ENCODE peak calls at places on chromosomes 11 and 22, in eight cellular contexts. G is sigmoid colon, L is tibial nerve, B is transverse colon, E is SK-N-SH, H is suprapubic skin, D is stomach, A is esophagus muscularis mucosa. O is an unnamed sample.

GRCh38 chr11:74534216-74534615 is 40.7 kb upstream of the LIPT2 start:
- DNase-seq in E (no peak), B (no peak), H (no peak), G (no peak), D (no peak), A (no peak), L (no peak), O (no peak)

GRCh38 chr11:2732261-2732939 is 32.6 kb upstream of the KCNQ1OT1 start:
- DNase-seq in H (no peak), D (no peak), L (no peak), E (no peak), G (no peak), A (no peak), B (no peak), O (no peak)

GRCh38 chr11:35618497-35619029 is 303 bp downstream of the FJX1 start:
- DNase-seq in G (peak), D (no peak), L (no peak), E (peak), H (no peak), A (no peak), B (peak), O (peak)

GRCh38 chr11:46120361-46120710 is 918 bp downstream of the PHF21A start:
- DNase-seq in B (peak), E (no peak), G (peak), A (no peak), D (no peak), L (no peak), H (no peak), O (peak)

GRCh38 chr11:125053167-125053566 is 9.9 kb upstream of the SLC37A2 start:
- DNase-seq in H (no peak), B (no peak), E (no peak), L (no peak), A (no peak), D (no peak), G (no peak), O (no peak)

GRCh38 chr11:76159983-76160661 is 46.2 kb downstream of the WNT11 start:
- DNase-seq in E (peak), B (no peak), H (no peak), L (no peak), A (no peak), D (no peak), G (no peak), O (no peak)

GRCh38 chr11:132448334-132448995 is 1078.0 kb downstream of the NTM start:
- DNase-seq in E (no peak), A (no peak), L (no peak), H (no peak), D (no peak), B (no peak), G (no peak), O (no peak)

GRCh38 chr22:40177738-40178416 is at the start of gene TNRC6B:
- DNase-seq in E (peak), G (peak), B (peak), H (no peak), D (peak), A (peak), L (peak), O (peak)

GRCh38 chr22:32801436-32802290 is at the start of gene TIMP3:
- DNase-seq in D (peak), L (peak), H (peak), B (peak), E (peak), G (peak), A (peak), O (peak)

GRCh38 chr11:11577932-11578331 is 43.9 kb downstream of the GALNT18 start:
- DNase-seq in L (no peak), E (no peak), B (no peak), D (no peak), G (no peak), A (no peak), H (no peak), O (no peak)

GRCh38 chr22:22887621-22888503 is at the start of gene IGLL5:
- DNase-seq in A (no peak), H (peak), L (no peak), B (peak), G (no peak), E (no peak), D (no peak), O (no peak)

GRCh38 chr11:96309643-96310017 is 33.4 kb downstream of the MAML2 start:
- DNase-seq in L (no peak), A (no peak), D (no peak), G (no peak), E (no peak), H (no peak), B (no peak), O (no peak)

GRCh38 chr11:111299111-111300026 is 1.0 kb downstream of the POU2AF3 start:
- DNase-seq in G (peak), D (peak), E (peak), B (peak), A (peak), L (peak), H (no peak), O (peak)

GRCh38 chr11:67640021-67640757 is 626 bp upstream of the TBX10 start:
- DNase-seq in H (peak), D (peak), G (peak), A (no peak), B (peak), L (no peak), E (peak), O (peak)

GRCh38 chr11:3855808-3856491 is 486 bp downstream of the STIM1 start:
- DNase-seq in E (no peak), L (no peak), B (peak), D (peak), H (peak), A (no peak), G (peak), O (peak)

GRCh38 chr11:15795378-15795777 is 561.0 kb downstream of the SOX6 start:
- DNase-seq in D (no peak), H (no peak), B (no peak), L (no peak), A (no peak), G (no peak), E (no peak), O (no peak)

GRCh38 chr11:78666675-78667129 is 92.0 kb upstream of the NARS2 start:
- DNase-seq in B (no peak), G (no peak), L (no peak), A (no peak), H (no peak), E (no peak), D (no peak), O (no peak)

GRCh38 chr22:26671317-26672059 is 14.1 kb downstream of the MIAT start:
- DNase-seq in L (peak), G (peak), B (peak), D (peak), E (no peak), A (no peak), H (peak), O (peak)

GRCh38 chr22:34877506-34877905 is 188.5 kb upstream of the ISX start:
- DNase-seq in E (no peak), A (no peak), B (no peak), L (no peak), H (no peak), G (no peak), D (no peak), O (no peak)

GRCh38 chr11:7089328-7090251 is 792 bp downstream of the RBMXL2 start:
- DNase-seq in L (no peak), E (peak), H (no peak), D (no peak), G (no peak), A (no peak), B (no peak), O (peak)

DNA sequence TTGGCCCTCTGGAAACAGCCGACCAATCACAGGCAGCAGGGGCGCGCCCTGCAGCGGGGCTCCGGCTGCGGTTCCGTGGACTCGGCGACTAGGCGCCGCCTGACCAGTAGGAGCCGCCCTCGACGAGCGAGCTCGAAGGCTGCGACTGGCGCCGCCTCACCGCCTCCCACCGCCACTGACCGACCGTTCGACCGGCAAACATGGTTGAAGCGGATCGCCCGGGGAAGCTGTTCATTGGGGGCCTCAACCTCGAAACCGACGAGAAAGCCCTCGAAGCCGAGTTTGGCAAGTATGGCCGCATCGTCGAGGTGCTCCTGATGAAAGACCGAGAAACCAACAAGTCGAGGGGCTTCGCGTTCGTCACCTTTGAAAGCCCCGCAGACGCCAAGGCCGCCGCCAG is at the start of gene RBMXL2:
- DNase-seq in H (peak), E (peak), G (no peak), B (no peak), L (no peak), A (no peak), D (no peak), O (no peak)
- TF ChIP-seq EP300 in H (no peak), E (no peak), G (no peak), B (no peak), L (no peak), A (no peak), D (no peak), O (no peak)

DNA sequence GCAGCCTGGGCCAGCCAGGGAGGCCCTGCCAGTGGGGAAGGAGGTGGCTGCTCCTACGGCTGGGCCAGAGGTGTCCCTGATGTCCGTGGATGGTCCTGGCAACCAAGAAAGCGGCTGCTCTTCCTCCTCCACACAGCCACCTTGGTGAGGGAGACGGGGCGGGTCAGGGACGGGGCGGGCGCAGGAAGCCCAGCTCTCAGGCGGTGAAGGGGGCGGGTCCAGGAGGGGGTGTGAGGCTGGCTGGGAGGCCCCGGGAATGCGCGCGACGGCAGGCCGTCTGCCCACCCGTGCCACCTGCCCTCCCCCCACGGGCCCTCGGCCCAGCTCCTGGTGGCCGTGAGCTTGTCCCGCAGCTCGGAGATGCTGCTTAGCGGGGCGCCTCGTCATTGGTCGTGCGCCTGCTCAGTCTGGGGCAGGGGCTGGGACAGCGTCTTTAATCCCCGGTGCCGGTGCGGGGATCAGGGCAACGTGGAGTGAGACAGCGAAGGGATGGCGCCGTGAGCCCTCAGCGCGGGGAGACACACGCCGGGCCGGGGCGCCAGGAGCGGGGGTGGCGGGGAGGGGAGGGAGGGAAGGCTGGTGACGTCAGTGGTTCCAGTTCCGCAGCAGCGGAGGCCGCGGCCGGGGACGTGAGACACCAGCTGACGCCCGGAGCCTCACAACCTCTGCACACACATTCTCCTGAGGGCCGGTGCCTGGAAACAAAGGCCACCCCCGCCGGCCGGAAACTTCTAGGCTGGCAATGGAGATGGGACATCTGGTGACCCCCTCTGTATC is 6.7 kb upstream of the BRSK2 start:
- DNase-seq in H (peak), D (peak), A (peak), B (peak), G (peak), L (peak), E (peak), O (peak)
- TF ChIP-seq CTCF in H (no peak), D (no peak), A (peak), B (no peak), G (no peak), L (no peak), E (no peak), O (no peak)

GRCh38 chr11:27719575-27719925 is 19.3 kb upstream of the BDNF start:
- DNase-seq in A (no peak), H (no peak), L (no peak), D (no peak), G (no peak), B (no peak), E (peak), O (no peak)

GRCh38 chr11:27717801-27718229 is 17.6 kb upstream of the BDNF start:
- DNase-seq in E (no peak), B (no peak), G (no peak), D (no peak), A (no peak), H (no peak), L (no peak), O (no peak)

GRCh38 chr11:27717377-27717776 is 17.1 kb upstream of the BDNF start:
- DNase-seq in H (no peak), L (no peak), B (no peak), A (no peak), E (peak), D (no peak), G (no peak), O (no peak)

GRCh38 chr11:27718853-27719574 is 18.8 kb upstream of the BDNF start:
- DNase-seq in G (no peak), A (no peak), E (peak), B (peak), L (no peak), D (no peak), H (no peak), O (no peak)

GRCh38 chr11:27718346-27718852 is 18.1 kb upstream of the BDNF start:
- DNase-seq in A (no peak), H (no peak), G (peak), E (peak), D (no peak), L (no peak), B (peak), O (no peak)
- H3K27ac ChIP-seq in A (no peak), H (no peak), G (no peak), E (peak), D (no peak), L (no peak), B (no peak), O (no peak)

DNA sequence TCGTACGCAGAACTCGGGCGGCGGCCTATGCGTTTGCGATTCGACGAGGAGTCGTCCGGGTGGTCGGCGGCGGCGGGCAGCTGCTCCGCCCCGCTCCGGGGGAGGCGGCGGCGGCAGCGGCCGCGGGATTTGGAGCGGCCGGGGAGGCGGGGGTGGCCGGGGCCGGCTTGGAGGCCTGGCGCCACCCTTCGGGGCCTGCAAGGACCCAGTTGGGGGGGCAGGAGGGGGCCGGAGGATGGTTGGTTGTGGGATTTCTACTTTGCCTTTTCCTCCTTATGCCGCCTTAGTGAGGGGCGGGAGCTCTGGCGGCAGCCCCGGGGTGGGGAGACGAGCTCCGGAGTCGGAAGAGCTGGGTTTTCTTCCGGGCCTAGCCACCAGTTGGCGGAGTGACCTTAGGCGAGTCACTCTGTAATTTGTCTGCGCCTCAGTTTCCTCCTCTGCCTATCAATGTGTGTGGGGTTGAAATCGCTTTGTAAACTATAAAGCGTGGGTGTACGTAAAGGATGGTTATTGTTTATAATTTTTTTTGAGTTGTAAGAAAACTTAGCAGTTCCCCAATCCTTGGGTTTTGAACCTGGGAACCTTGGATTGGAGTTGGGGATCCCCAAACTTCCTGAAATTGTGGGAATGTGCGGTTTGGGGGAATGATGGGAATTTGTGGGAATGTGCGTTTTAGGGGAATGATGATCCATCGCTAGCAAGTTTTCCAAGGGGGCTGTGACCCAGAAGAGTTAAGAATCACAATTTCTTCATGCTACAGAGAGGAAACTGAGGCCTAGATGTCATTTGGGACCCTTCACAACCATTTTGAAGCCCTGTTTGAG is 679 bp downstream of the TUG1 start:
- DNase-seq in A (no peak), D (peak), E (no peak), L (no peak), G (peak), B (peak), H (no peak), O (no peak)
- TF ChIP-seq EP300 in A (no peak), D (no peak), E (no peak), L (no peak), G (no peak), B (no peak), H (no peak), O (no peak)

GRCh38 chr22:46295277-46295971 is 1.2 kb upstream of the GTSE1 start:
- DNase-seq in H (no peak), B (no peak), G (no peak), D (no peak), L (no peak), A (no peak), E (peak), O (no peak)

GRCh38 chr22:46299101-46299500 is 2.4 kb downstream of the GTSE1 start:
- DNase-seq in L (no peak), A (no peak), D (no peak), H (no peak), B (no peak), E (no peak), G (no peak), O (no peak)

GRCh38 chr22:46294784-46295183 is 1.9 kb upstream of the GTSE1 start:
- DNase-seq in E (no peak), L (no peak), B (no peak), A (no peak), D (no peak), H (no peak), G (no peak), O (no peak)

GRCh38 chr22:46297151-46297819 is 615 bp downstream of the GTSE1 start:
- DNase-seq in E (no peak), D (no peak), A (no peak), H (no peak), B (no peak), G (no peak), L (no peak), O (peak)

DNA sequence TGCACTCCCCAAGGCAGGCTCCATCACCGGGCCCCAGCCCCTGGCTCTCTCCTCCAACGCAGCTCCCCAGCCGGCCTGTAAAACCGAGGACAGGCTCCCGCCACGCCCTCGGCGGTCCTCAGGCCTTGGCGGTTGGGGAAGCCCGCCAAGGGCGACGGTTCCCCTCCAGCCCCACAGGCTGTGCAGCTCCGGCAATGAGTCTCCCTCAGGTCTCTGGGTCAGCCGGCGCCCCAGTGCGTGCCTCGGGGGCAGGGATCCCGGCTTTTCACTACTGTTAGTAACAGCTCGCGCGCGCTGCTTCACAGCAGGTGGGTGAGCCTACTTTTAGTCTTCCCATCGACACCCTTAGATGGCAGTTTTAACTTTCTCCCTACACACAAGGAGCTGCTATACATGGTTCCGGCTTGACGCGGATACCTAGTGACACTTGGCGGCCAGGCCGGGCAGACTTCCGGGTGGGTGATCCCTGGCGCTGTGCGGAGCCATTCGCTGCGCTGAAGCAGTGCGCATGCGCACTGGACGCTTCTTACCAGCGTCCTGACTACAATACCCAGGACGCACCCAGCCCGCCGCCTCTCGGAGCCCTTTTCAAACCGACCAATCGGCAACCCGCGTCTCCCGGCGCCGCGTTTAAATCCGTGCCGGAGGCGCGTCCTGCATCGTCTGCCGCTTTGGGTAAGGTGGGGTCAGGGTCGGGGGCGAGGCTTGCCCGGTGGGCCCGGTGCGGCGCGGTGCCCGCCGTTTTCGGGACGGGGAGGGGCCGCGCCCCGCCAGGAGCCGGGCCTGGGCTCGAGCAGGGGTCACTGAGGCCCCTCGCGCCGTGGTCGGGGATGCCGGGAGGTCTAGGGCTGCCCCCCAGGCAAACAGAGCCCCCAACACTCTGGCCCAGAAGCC is at the start of gene GTSE1:
- DNase-seq in A (peak), H (peak), L (peak), B (peak), G (peak), E (peak), D (peak), O (peak)
- TF ChIP-seq CTCF in A (peak), H (no peak), L (peak), B (peak), G (no peak), E (peak), D (peak), O (no peak)

DNA sequence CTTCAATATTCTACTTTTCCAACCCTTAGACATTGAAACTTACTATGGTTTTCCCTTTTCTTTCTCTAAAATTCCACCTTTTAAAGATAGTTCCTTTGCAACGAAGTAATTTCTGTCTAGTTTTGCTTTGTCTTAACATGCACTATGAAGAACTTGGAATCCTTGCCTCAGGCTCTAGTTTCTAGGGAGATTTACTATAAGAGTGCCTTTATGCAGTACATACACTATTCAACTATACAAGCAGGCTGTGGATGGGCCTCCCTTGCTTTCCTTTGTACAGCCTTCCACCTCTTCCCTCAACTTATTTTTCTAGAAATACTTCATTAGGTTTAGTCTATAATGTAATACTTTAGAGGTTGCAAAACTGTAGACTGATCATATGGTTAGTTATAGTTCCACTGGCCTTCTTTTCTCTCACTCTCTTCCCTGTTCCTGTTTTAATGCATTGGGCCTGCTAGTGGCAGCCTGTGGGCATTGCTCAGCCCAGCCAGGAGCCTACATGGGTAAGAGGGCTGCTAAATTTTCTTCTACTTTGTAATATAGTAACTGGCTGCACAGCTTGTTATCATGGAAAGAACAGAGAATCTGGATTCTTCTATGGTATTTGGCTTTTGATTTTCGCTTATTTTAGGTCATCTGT is 100.2 kb downstream of the C11orf87 start:
- DNase-seq in E (no peak), G (no peak), B (no peak), H (no peak), L (no peak), D (no peak), A (no peak), O (no peak)
- H3K27ac ChIP-seq in E (no peak), G (no peak), B (no peak), H (no peak), L (no peak), D (no peak), A (no peak), O (no peak)

GRCh38 chr11:104320956-104321355 is 157.0 kb upstream of the PDGFD start:
- DNase-seq in G (no peak), A (no peak), H (no peak), E (no peak), B (no peak), D (no peak), L (no peak), O (no peak)
- TF ChIP-seq EP300 in G (no peak), A (no peak), H (no peak), E (no peak), B (no peak), D (no peak), L (no peak), O (no peak)